ENCODE peak calls at places on chromosomes 4 and X, in six cellular contexts. E, X, G, Y, I and F are unnamed samples. For H3K9me3 and H3K4me1, the result is how much of the 10 kb centered on the place peaks cover.

GRCh38 chr4:48300004-48300403 is 30.4 kb upstream of the TEC start:
- DNase-seq in X (no peak), G (no peak), E (no peak), Y (no peak), I (no peak), F (no peak)

GRCh38 chr4:121656269-121656641 is 40.5 kb downstream of the ANXA5 start:
- DNase-seq in G (peak), I (peak), Y (peak), X (peak), E (peak), F (peak)

GRCh38 chr4:138796761-138797160 is 218.8 kb upstream of the NOCT start:
- DNase-seq in G (no peak), Y (no peak), I (no peak), X (no peak), E (no peak), F (no peak)

GRCh38 chrX:106802063-106802387 is 448 bp upstream of the TBC1D8B start:
- DNase-seq in Y (no peak), E (no peak), X (no peak), G (no peak), I (no peak), F (no peak)

GRCh38 chr4:108058685-108059440 is 69.2 kb downstream of the HADH start:
- DNase-seq in E (no peak), G (no peak), X (no peak), I (no peak), Y (no peak), F (peak)

GRCh38 chrX:84729809-84730208 is 227.6 kb upstream of the HDX start:
- DNase-seq in E (no peak), G (peak), X (peak), Y (no peak), I (no peak), F (peak)

GRCh38 chrX:19875051-19875432 is 12.4 kb downstream of the SH3KBP1 start:
- DNase-seq in E (no peak), I (no peak), X (no peak), G (no peak), Y (no peak), F (no peak)

GRCh38 chrX:154333837-154334271 is 38.3 kb downstream of the TKTL1 start:
- DNase-seq in Y (no peak), E (no peak), I (no peak), G (no peak), X (no peak), F (no peak)

GRCh38 chrX:10360121-10360520 is 203.3 kb downstream of the CLCN4 start:
- DNase-seq in I (no peak), G (no peak), Y (no peak), X (no peak), E (no peak), F (no peak)

GRCh38 chr4:20889901-20890300 is 189.6 kb downstream of the PACRGL start:
- DNase-seq in Y (no peak), X (no peak), E (no peak), G (no peak), I (no peak), F (no peak)

GRCh38 chr4:151743128-151743854 is 17.5 kb downstream of the GATB start:
- DNase-seq in Y (no peak), G (no peak), X (no peak), E (no peak), I (no peak), F (no peak)

GRCh38 chrX:17375631-17376380 is 806 bp downstream of the NHS start:
- DNase-seq in Y (no peak), E (no peak), G (no peak), X (no peak), I (peak), F (peak)

GRCh38 chr4:80058740-80059139 is 14.3 kb downstream of the ANTXR2 start:
- DNase-seq in Y (no peak), G (peak), X (no peak), I (no peak), E (peak), F (peak)

GRCh38 chr4:78058591-78059523 is 1.7 kb downstream of the FRAS1 start:
- DNase-seq in Y (peak), G (no peak), X (no peak), I (peak), E (no peak), F (peak)

GRCh38 chr4:5460106-5460801 is 248.1 kb downstream of the EVC2 start:
- DNase-seq in I (peak), Y (no peak), X (peak), E (no peak), G (peak), F (peak)

GRCh38 chrX:67436867-67437266 is 107.0 kb upstream of the AR start:
- DNase-seq in E (no peak), Y (no peak), X (no peak), I (no peak), G (no peak), F (no peak)

GRCh38 chr4:73445383-73446335 is 9.6 kb downstream of the AFP start:
- DNase-seq in G (no peak), Y (no peak), I (no peak), E (no peak), X (no peak), F (no peak)

GRCh38 chrX:153829799-153830631 is at the start of gene PDZD4:
- DNase-seq in X (no peak), Y (no peak), I (no peak), G (no peak), E (no peak), F (peak)

GRCh38 chrX:16920116-16920515 is 26.3 kb upstream of the REPS2 start:
- DNase-seq in G (no peak), E (no peak), Y (no peak), I (no peak), X (no peak), F (no peak)

GRCh38 chr4:187042251-187042650 is 318.6 kb upstream of the FAT1 start:
- DNase-seq in E (no peak), Y (no peak), I (no peak), X (no peak), G (no peak), F (no peak)

GRCh38 chrX:103793541-103793932 is 16.9 kb downstream of the PLP1 start:
- DNase-seq in E (no peak), I (no peak), X (no peak), Y (no peak), G (no peak), F (peak)

DNA sequence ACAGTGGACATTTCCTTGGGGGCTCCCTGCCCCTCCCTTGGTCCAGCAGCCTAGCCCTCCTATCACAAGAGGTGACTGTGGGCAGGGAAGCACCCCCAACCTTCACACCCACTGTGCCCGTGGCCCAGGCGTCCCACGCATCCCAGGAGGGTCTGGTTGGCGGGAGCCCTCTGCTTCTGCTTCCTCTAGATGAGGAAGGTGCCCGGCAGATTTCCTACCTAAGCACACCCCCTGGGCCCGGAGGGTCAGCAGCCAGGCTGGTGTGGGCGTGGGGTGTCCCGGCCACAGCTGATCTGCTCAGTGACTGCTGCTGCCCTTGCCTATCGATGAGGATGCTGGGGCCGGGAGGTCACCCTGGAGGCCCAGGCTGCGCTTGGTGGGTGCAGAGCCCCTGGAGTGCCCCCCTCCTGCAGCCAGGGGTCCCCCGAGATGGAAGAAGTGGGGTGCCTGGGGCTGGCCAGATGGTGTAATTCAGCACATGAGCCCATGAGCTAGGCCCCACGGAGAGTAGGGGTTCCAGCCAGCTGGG is 12.2 kb downstream of the SH3BP2 start:
- DNase-seq in Y (no peak), I (no peak), E (no peak), X (no peak), G (no peak), F (no peak)
- H3K9me3 ChIP-seq in Y (under half), I (under half), E (under half), X (under half), G (under half), F (under half)

DNA sequence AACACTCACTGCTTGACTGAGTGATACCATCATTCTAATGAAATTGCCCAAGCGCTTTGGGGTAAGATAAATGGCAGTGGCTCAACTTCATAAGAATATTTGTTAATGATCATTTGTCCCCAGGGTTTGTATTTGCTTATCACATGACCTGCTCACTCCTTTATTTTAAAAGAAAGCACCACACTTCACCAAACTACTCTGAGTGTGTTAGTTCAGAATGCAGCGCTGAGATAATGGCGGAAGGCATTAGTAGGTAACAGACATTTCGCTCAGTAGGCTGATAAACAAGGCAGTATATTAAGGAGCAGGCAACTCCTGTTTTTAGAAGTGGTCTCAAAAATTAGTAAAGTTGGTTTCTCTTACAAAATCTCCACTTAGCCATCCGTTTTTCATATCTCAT is 1.6 kb downstream of the SNX25 start:
- DNase-seq in E (no peak), Y (no peak), G (no peak), I (no peak), X (no peak), F (no peak)
- H3K4me1 ChIP-seq in E (under half), Y (under half), G (under half), I (under half), X (under half), F (under half)

GRCh38 chr4:71863457-71863856 is 79.6 kb upstream of the GC start:
- DNase-seq in Y (no peak), G (no peak), I (no peak), X (no peak), E (no peak), F (no peak)
- H3K9me3 ChIP-seq in Y (under half), G (under half), I (under half), X (half or more), E (under half), F (under half)

GRCh38 chr4:87119965-87120364 is 100.5 kb downstream of the KLHL8 start:
- DNase-seq in E (no peak), X (no peak), Y (no peak), I (no peak), G (no peak), F (no peak)
- H3K4me1 ChIP-seq in E (under half), X (under half), Y (half or more), I (under half), G (under half), F (under half)

GRCh38 chrX:257681-258289 is 23.4 kb upstream of the PLCXD1 start:
- DNase-seq in E (no peak), I (no peak), X (no peak), G (no peak), Y (no peak), F (no peak)

GRCh38 chrX:261167-261857 is 19.9 kb upstream of the PLCXD1 start:
- DNase-seq in I (no peak), X (no peak), G (no peak), E (no peak), Y (no peak), F (peak)

GRCh38 chrX:259692-260355 is 21.4 kb upstream of the PLCXD1 start:
- DNase-seq in X (no peak), G (no peak), I (no peak), E (no peak), Y (no peak), F (no peak)

GRCh38 chrX:255923-256331 is 25.3 kb upstream of the PLCXD1 start:
- DNase-seq in G (no peak), E (no peak), I (no peak), Y (no peak), X (no peak), F (no peak)

GRCh38 chrX:258291-259040 is 22.7 kb upstream of the PLCXD1 start:
- DNase-seq in E (no peak), X (no peak), G (no peak), I (no peak), Y (no peak), F (no peak)
- H3K9me3 ChIP-seq in E (under half), X (under half), G (under half), I (under half), Y (under half), F (under half)

DNA sequence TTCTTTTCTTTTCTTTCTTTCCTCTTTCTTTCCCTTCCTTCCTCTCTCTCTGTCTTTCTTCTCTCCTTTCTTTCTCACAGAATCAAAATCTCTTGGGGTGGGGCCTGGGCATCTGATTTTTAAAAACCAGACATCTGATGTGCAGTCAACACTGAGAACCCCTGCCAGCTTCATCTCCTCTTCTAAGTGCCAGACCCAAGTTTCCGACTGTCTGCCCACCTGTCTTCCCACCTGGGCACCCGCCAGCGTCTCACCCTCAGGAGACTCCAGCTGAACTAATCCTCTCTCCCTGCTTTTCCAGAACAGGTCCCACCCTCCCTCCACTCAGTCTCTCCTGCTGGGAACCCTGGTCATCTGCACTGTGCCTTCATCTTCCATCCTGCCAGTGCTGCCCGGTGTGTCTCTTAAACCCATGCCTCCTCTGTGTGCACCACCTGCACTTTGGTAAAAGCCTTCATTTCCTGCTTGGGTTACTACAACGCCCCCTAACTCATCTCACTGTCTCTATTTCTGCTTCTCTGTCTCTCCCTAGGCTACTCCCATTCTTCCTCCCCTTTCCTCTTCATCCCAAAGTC is 2.8 kb downstream of the SOD3 start:
- DNase-seq in E (no peak), I (no peak), X (no peak), G (no peak), Y (no peak), F (no peak)
- H3K4me1 ChIP-seq in E (under half), I (under half), X (under half), G (under half), Y (half or more), F (under half)